ENCODE peak calls at places on chromosome 7, in five cellular contexts. One of them, this sample, is unnamed.

GRCh38 chr7:36546331-36546730 is 156.7 kb downstream of the ANLN start:
- DNase-seq in caudate nucleus: no peak
- DNase-seq in dorsolateral prefrontal cortex: no peak
- DNase-seq in fibroblast of the conjunctiva: no peak
- DNase-seq in HuH-7: no peak
- DNase-seq in this sample: no peak

GRCh38 chr7:43649755-43650274 is 66.9 kb downstream of the STK17A start:
- DNase-seq in caudate nucleus: no peak
- DNase-seq in dorsolateral prefrontal cortex: no peak
- DNase-seq in fibroblast of the conjunctiva: no peak
- DNase-seq in HuH-7: no peak
- DNase-seq in this sample: no peak

GRCh38 chr7:93836111-93836510 is 54.4 kb downstream of the TFPI2 start:
- DNase-seq in caudate nucleus: no peak
- DNase-seq in dorsolateral prefrontal cortex: no peak
- DNase-seq in fibroblast of the conjunctiva: peak; percentile 2
- DNase-seq in HuH-7: no peak
- DNase-seq in this sample: peak; percentile 26

GRCh38 chr7:39413866-39414668 is 152.1 kb upstream of the YAE1 start:
- DNase-seq in caudate nucleus: no peak
- DNase-seq in dorsolateral prefrontal cortex: no peak
- DNase-seq in fibroblast of the conjunctiva: peak; percentile 9
- DNase-seq in HuH-7: peak; percentile 71
- DNase-seq in this sample: peak; percentile 8

GRCh38 chr7:29322023-29322712 is 127.6 kb downstream of the CHN2 start:
- DNase-seq in caudate nucleus: no peak
- DNase-seq in dorsolateral prefrontal cortex: no peak
- DNase-seq in fibroblast of the conjunctiva: no peak
- DNase-seq in HuH-7: no peak
- DNase-seq in this sample: no peak

GRCh38 chr7:30752979-30753378 is 1.0 kb downstream of the INMT start:
- DNase-seq in caudate nucleus: no peak
- DNase-seq in dorsolateral prefrontal cortex: no peak
- DNase-seq in fibroblast of the conjunctiva: peak; percentile 26
- DNase-seq in HuH-7: no peak
- DNase-seq in this sample: no peak

GRCh38 chr7:56077681-56078080 is 13.6 kb downstream of the SUMF2 start:
- DNase-seq in caudate nucleus: no peak
- DNase-seq in dorsolateral prefrontal cortex: no peak
- DNase-seq in fibroblast of the conjunctiva: no peak
- DNase-seq in HuH-7: no peak
- DNase-seq in this sample: no peak

GRCh38 chr7:22302951-22303423 is 54.0 kb downstream of the RAPGEF5 start:
- DNase-seq in caudate nucleus: no peak
- DNase-seq in dorsolateral prefrontal cortex: no peak
- DNase-seq in fibroblast of the conjunctiva: peak; percentile 2
- DNase-seq in HuH-7: no peak
- DNase-seq in this sample: peak; percentile 89

GRCh38 chr7:133633055-133633454 is 380.2 kb downstream of the EXOC4 start:
- DNase-seq in caudate nucleus: no peak
- DNase-seq in dorsolateral prefrontal cortex: no peak
- DNase-seq in fibroblast of the conjunctiva: no peak
- DNase-seq in HuH-7: no peak
- DNase-seq in this sample: peak; percentile 48

GRCh38 chr7:27515933-27516332 is 146.8 kb downstream of the HIBADH start:
- DNase-seq in caudate nucleus: no peak
- DNase-seq in dorsolateral prefrontal cortex: no peak
- DNase-seq in fibroblast of the conjunctiva: no peak
- DNase-seq in HuH-7: no peak
- DNase-seq in this sample: no peak

GRCh38 chr7:43768894-43769272 is 10.4 kb downstream of the BLVRA start:
- DNase-seq in caudate nucleus: no peak
- DNase-seq in dorsolateral prefrontal cortex: no peak
- DNase-seq in fibroblast of the conjunctiva: no peak
- DNase-seq in HuH-7: no peak
- DNase-seq in this sample: no peak

GRCh38 chr7:35991511-35992232 is 161.4 kb upstream of the EEPD1 start:
- DNase-seq in caudate nucleus: no peak
- DNase-seq in dorsolateral prefrontal cortex: no peak
- DNase-seq in fibroblast of the conjunctiva: no peak
- DNase-seq in HuH-7: no peak
- DNase-seq in this sample: no peak

GRCh38 chr7:39609462-39610149 is 13.8 kb upstream of the RALA start:
- DNase-seq in caudate nucleus: no peak
- DNase-seq in dorsolateral prefrontal cortex: no peak
- DNase-seq in fibroblast of the conjunctiva: no peak
- DNase-seq in HuH-7: no peak
- DNase-seq in this sample: no peak

GRCh38 chr7:23167691-23168090 is 14.2 kb upstream of the NUP42 start:
- DNase-seq in caudate nucleus: no peak
- DNase-seq in dorsolateral prefrontal cortex: no peak
- DNase-seq in fibroblast of the conjunctiva: no peak
- DNase-seq in HuH-7: no peak
- DNase-seq in this sample: no peak

GRCh38 chr7:67817481-67817880 is 820.8 kb downstream of the TYW1 start:
- DNase-seq in caudate nucleus: no peak
- DNase-seq in dorsolateral prefrontal cortex: no peak
- DNase-seq in fibroblast of the conjunctiva: no peak
- DNase-seq in HuH-7: no peak
- DNase-seq in this sample: no peak

GRCh38 chr7:50838675-50839377 is 56.1 kb upstream of the GRB10 start:
- DNase-seq in caudate nucleus: no peak
- DNase-seq in dorsolateral prefrontal cortex: no peak
- DNase-seq in fibroblast of the conjunctiva: no peak
- DNase-seq in HuH-7: no peak
- DNase-seq in this sample: peak; percentile 54

GRCh38 chr7:138000081-138000701 is 1.7 kb downstream of the CREB3L2 start:
- DNase-seq in caudate nucleus: no peak
- DNase-seq in dorsolateral prefrontal cortex: no peak
- DNase-seq in fibroblast of the conjunctiva: peak; percentile 79
- DNase-seq in HuH-7: no peak
- DNase-seq in this sample: peak; percentile 92

GRCh38 chr7:43570688-43571365 is 12.1 kb upstream of the STK17A start:
- DNase-seq in caudate nucleus: no peak
- DNase-seq in dorsolateral prefrontal cortex: no peak
- DNase-seq in fibroblast of the conjunctiva: no peak
- DNase-seq in HuH-7: no peak
- DNase-seq in this sample: no peak

GRCh38 chr7:140683657-140684056 is 10.9 kb downstream of the ADCK2 start:
- DNase-seq in caudate nucleus: no peak
- DNase-seq in dorsolateral prefrontal cortex: no peak
- DNase-seq in fibroblast of the conjunctiva: no peak
- DNase-seq in HuH-7: no peak
- DNase-seq in this sample: peak; percentile 3

GRCh38 chr7:116271980-116272886 is 61.9 kb downstream of the TES start:
- DNase-seq in caudate nucleus: no peak
- DNase-seq in dorsolateral prefrontal cortex: no peak
- DNase-seq in fibroblast of the conjunctiva: peak; percentile 98
- DNase-seq in HuH-7: no peak
- DNase-seq in this sample: peak; percentile 93

GRCh38 chr7:34337163-34337562 is 320.9 kb upstream of the NPSR1 start:
- DNase-seq in caudate nucleus: no peak
- DNase-seq in dorsolateral prefrontal cortex: no peak
- DNase-seq in fibroblast of the conjunctiva: no peak
- DNase-seq in HuH-7: no peak
- DNase-seq in this sample: no peak

GRCh38 chr7:149559711-149560110 is 62.1 kb upstream of the ZNF746 start:
- DNase-seq in caudate nucleus: no peak
- DNase-seq in dorsolateral prefrontal cortex: no peak
- DNase-seq in fibroblast of the conjunctiva: no peak
- DNase-seq in HuH-7: no peak
- DNase-seq in this sample: peak; percentile 24

GRCh38 chr7:38512704-38513103 is 118.5 kb downstream of the AMPH start:
- DNase-seq in caudate nucleus: no peak
- DNase-seq in dorsolateral prefrontal cortex: no peak
- DNase-seq in fibroblast of the conjunctiva: no peak
- DNase-seq in HuH-7: no peak
- DNase-seq in this sample: no peak

GRCh38 chr7:14389052-14389988 is 399.9 kb upstream of the ETV1 start:
- DNase-seq in caudate nucleus: no peak
- DNase-seq in dorsolateral prefrontal cortex: no peak
- DNase-seq in fibroblast of the conjunctiva: no peak
- DNase-seq in HuH-7: peak; percentile 15
- DNase-seq in this sample: no peak

GRCh38 chr7:64558323-64558705 is 4.6 kb downstream of the ZNF680 start:
- DNase-seq in caudate nucleus: no peak
- DNase-seq in dorsolateral prefrontal cortex: no peak
- DNase-seq in fibroblast of the conjunctiva: no peak
- DNase-seq in HuH-7: no peak
- DNase-seq in this sample: no peak

GRCh38 chr7:22651534-22652243 is 75.3 kb upstream of the IL6 start:
- DNase-seq in caudate nucleus: no peak
- DNase-seq in dorsolateral prefrontal cortex: no peak
- DNase-seq in fibroblast of the conjunctiva: no peak
- DNase-seq in HuH-7: no peak
- DNase-seq in this sample: peak; percentile 74

GRCh38 chr7:69411466-69411865 is 186.8 kb upstream of the AUTS2 start:
- DNase-seq in caudate nucleus: no peak
- DNase-seq in dorsolateral prefrontal cortex: no peak
- DNase-seq in fibroblast of the conjunctiva: no peak
- DNase-seq in HuH-7: no peak
- DNase-seq in this sample: no peak

GRCh38 chr7:134024729-134025128 is 102.4 kb upstream of the LRGUK start:
- DNase-seq in caudate nucleus: no peak
- DNase-seq in dorsolateral prefrontal cortex: no peak
- DNase-seq in fibroblast of the conjunctiva: no peak
- DNase-seq in HuH-7: no peak
- DNase-seq in this sample: no peak

GRCh38 chr7:134752006-134752760 is 27.3 kb upstream of the CALD1 start:
- DNase-seq in caudate nucleus: no peak
- DNase-seq in dorsolateral prefrontal cortex: no peak
- DNase-seq in fibroblast of the conjunctiva: no peak
- DNase-seq in HuH-7: no peak
- DNase-seq in this sample: peak; percentile 47

GRCh38 chr7:37988721-37989650 is 68.5 kb downstream of the EPDR1 start:
- DNase-seq in caudate nucleus: no peak
- DNase-seq in dorsolateral prefrontal cortex: no peak
- DNase-seq in fibroblast of the conjunctiva: no peak
- DNase-seq in HuH-7: no peak
- DNase-seq in this sample: no peak

GRCh38 chr7:132424277-132424676 is 152.0 kb downstream of the PLXNA4 start:
- DNase-seq in caudate nucleus: no peak
- DNase-seq in dorsolateral prefrontal cortex: no peak
- DNase-seq in fibroblast of the conjunctiva: no peak
- DNase-seq in HuH-7: no peak
- DNase-seq in this sample: no peak

GRCh38 chr7:41720046-41720445 is 17.2 kb upstream of the INHBA start:
- DNase-seq in caudate nucleus: no peak
- DNase-seq in dorsolateral prefrontal cortex: no peak
- DNase-seq in fibroblast of the conjunctiva: no peak
- DNase-seq in HuH-7: no peak
- DNase-seq in this sample: no peak

GRCh38 chr7:18901351-18901750 is 216.1 kb downstream of the TWIST1 start:
- DNase-seq in caudate nucleus: no peak
- DNase-seq in dorsolateral prefrontal cortex: no peak
- DNase-seq in fibroblast of the conjunctiva: no peak
- DNase-seq in HuH-7: no peak
- DNase-seq in this sample: no peak

GRCh38 chr7:2862831-2863361 is 18.8 kb upstream of the GNA12 start:
- DNase-seq in caudate nucleus: no peak
- DNase-seq in dorsolateral prefrontal cortex: no peak
- DNase-seq in fibroblast of the conjunctiva: no peak
- DNase-seq in HuH-7: no peak
- DNase-seq in this sample: no peak

GRCh38 chr7:97133166-97133565 is 15.7 kb downstream of the SDHAF3 start:
- DNase-seq in caudate nucleus: no peak
- DNase-seq in dorsolateral prefrontal cortex: no peak
- DNase-seq in fibroblast of the conjunctiva: no peak
- DNase-seq in HuH-7: no peak
- DNase-seq in this sample: no peak

GRCh38 chr7:77771901-77772300 is 26.3 kb downstream of the TMEM60 start:
- DNase-seq in caudate nucleus: no peak
- DNase-seq in dorsolateral prefrontal cortex: no peak
- DNase-seq in fibroblast of the conjunctiva: no peak
- DNase-seq in HuH-7: no peak
- DNase-seq in this sample: no peak

GRCh38 chr7:159121068-159121467 is 23.6 kb downstream of the VIPR2 start:
- DNase-seq in caudate nucleus: no peak
- DNase-seq in dorsolateral prefrontal cortex: no peak
- DNase-seq in fibroblast of the conjunctiva: no peak
- DNase-seq in HuH-7: no peak
- DNase-seq in this sample: no peak

GRCh38 chr7:99124636-99125504 is 19.0 kb downstream of the SMURF1 start:
- DNase-seq in caudate nucleus: no peak
- DNase-seq in dorsolateral prefrontal cortex: no peak
- DNase-seq in fibroblast of the conjunctiva: no peak
- DNase-seq in HuH-7: no peak
- DNase-seq in this sample: no peak